ENCODE peak calls at places on chromosomes 5 and 9, in seven cellular contexts. U, D, C, Y, K, S and V are unnamed samples.

GRCh38 chr5:73434461-73434860 is 14.1 kb downstream of the FOXD1 start:
- DNase-seq in U (no peak), D (no peak), C (no peak), Y (no peak), K (no peak), S (no peak), V (no peak)

GRCh38 chr9:128419061-128419925 is 1.4 kb upstream of the CERCAM start:
- DNase-seq in U (peak), D (no peak), C (peak), Y (peak), K (no peak), S (no peak), V (no peak)

GRCh38 chr9:4301302-4301701 is 1.4 kb upstream of the GLIS3 start:
- DNase-seq in U (no peak), D (no peak), C (no peak), Y (peak), K (no peak), S (no peak), V (no peak)

GRCh38 chr9:116149844-116150243 is 3.7 kb upstream of the PAPPA start:
- DNase-seq in U (peak), D (no peak), C (peak), Y (peak), K (no peak), S (peak), V (no peak)

GRCh38 chr5:9467199-9468069 is 78.4 kb downstream of the SEMA5A start:
- DNase-seq in U (peak), D (peak), C (no peak), Y (no peak), K (no peak), S (no peak), V (peak)

GRCh38 chr9:97808972-97809371 is 44.1 kb upstream of the FOXE1 start:
- DNase-seq in U (no peak), D (no peak), C (no peak), Y (no peak), K (no peak), S (no peak), V (no peak)

GRCh38 chr5:111562566-111562965 is 50.2 kb upstream of the STARD4 start:
- DNase-seq in U (no peak), D (no peak), C (no peak), Y (no peak), K (no peak), S (no peak), V (no peak)

GRCh38 chr5:7849531-7850240 is 1.2 kb downstream of the CFAP90 start:
- DNase-seq in U (no peak), D (peak), C (peak), Y (no peak), K (no peak), S (peak), V (no peak)

GRCh38 chr9:2662496-2662895 is 40.9 kb downstream of the VLDLR start:
- DNase-seq in U (no peak), D (no peak), C (peak), Y (peak), K (no peak), S (no peak), V (no peak)

GRCh38 chr9:97848582-97849237 is 4.3 kb upstream of the FOXE1 start:
- DNase-seq in U (no peak), D (peak), C (peak), Y (no peak), K (no peak), S (no peak), V (no peak)

GRCh38 chr5:128455861-128456361 is 82.1 kb downstream of the FBN2 start:
- DNase-seq in U (no peak), D (no peak), C (peak), Y (no peak), K (no peak), S (no peak), V (no peak)

GRCh38 chr9:134419684-134420076 is 93.4 kb downstream of the RXRA start:
- DNase-seq in U (no peak), D (no peak), C (peak), Y (no peak), K (no peak), S (no peak), V (no peak)

GRCh38 chr5:157072508-157072907 is 13.6 kb upstream of the HAVCR1 start:
- DNase-seq in U (no peak), D (no peak), C (no peak), Y (no peak), K (no peak), S (no peak), V (no peak)

GRCh38 chr9:92600742-92601261 is 65.0 kb upstream of the ECM2 start:
- DNase-seq in U (no peak), D (no peak), C (no peak), Y (peak), K (no peak), S (no peak), V (no peak)

GRCh38 chr5:38008198-38008597 is 168.4 kb upstream of the GDNF start:
- DNase-seq in U (no peak), D (no peak), C (no peak), Y (peak), K (no peak), S (no peak), V (no peak)

GRCh38 chr9:117679425-117679824 is 24.8 kb upstream of the TLR4 start:
- DNase-seq in U (no peak), D (no peak), C (no peak), Y (no peak), K (no peak), S (no peak), V (no peak)

GRCh38 chr9:88682431-88682831 is 147.5 kb downstream of the NXNL2 start:
- DNase-seq in U (peak), D (no peak), C (no peak), Y (no peak), K (no peak), S (no peak), V (no peak)

GRCh38 chr5:170302729-170303501 is 5.3 kb upstream of the LCP2 start:
- DNase-seq in U (peak), D (peak), C (no peak), Y (peak), K (peak), S (no peak), V (no peak)

GRCh38 chr5:35430381-35431162 is 187.1 kb upstream of the SPEF2 start:
- DNase-seq in U (no peak), D (no peak), C (no peak), Y (no peak), K (no peak), S (no peak), V (no peak)

GRCh38 chr5:9034671-9035070 is 511.2 kb downstream of the SEMA5A start:
- DNase-seq in U (no peak), D (no peak), C (no peak), Y (peak), K (no peak), S (no peak), V (no peak)

GRCh38 chr5:33984671-33985124 is at the start of gene SLC45A2:
- DNase-seq in U (no peak), D (no peak), C (no peak), Y (peak), K (no peak), S (no peak), V (no peak)

GRCh38 chr5:181223041-181223728 is at the start of gene TRIM41:
- DNase-seq in U (peak), D (peak), C (peak), Y (peak), K (peak), S (peak), V (peak)
- TF ChIP-seq CTCF in U (no peak), D (no peak), C (no peak), Y (peak), K (no peak), S (peak), V (peak)

DNA sequence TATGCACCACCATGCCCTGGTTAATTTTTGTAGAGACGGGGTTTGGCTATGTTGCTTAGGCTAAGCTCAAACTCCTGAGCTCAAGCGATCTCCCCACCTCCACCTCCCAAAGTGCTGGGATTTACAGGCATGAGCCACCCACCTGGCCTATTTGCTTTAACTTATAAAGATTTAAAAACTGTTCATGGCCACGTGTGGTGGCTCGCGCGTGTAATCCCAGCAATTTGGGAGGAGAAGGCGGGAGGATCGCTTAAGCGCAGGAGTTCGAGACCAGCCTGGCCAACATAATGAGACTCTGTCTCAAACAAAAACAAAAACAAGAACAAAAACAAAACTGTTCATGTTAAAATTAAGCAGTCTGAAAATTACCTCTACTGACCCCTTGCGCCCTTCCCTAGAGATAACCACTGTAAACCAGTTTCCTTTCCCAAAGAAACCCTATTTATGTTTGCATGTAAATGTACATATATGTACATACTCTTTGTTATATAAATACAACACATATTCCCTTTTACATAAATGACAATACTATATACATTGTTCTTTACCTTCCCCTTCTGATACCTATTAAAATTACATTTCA is 1.5 kb downstream of the AK6 start:
- DNase-seq in U (no peak), D (no peak), C (no peak), Y (no peak), K (no peak), S (no peak), V (no peak)
- TF ChIP-seq CTCF in U (no peak), D (no peak), C (no peak), Y (no peak), K (no peak), S (no peak), V (no peak)

DNA sequence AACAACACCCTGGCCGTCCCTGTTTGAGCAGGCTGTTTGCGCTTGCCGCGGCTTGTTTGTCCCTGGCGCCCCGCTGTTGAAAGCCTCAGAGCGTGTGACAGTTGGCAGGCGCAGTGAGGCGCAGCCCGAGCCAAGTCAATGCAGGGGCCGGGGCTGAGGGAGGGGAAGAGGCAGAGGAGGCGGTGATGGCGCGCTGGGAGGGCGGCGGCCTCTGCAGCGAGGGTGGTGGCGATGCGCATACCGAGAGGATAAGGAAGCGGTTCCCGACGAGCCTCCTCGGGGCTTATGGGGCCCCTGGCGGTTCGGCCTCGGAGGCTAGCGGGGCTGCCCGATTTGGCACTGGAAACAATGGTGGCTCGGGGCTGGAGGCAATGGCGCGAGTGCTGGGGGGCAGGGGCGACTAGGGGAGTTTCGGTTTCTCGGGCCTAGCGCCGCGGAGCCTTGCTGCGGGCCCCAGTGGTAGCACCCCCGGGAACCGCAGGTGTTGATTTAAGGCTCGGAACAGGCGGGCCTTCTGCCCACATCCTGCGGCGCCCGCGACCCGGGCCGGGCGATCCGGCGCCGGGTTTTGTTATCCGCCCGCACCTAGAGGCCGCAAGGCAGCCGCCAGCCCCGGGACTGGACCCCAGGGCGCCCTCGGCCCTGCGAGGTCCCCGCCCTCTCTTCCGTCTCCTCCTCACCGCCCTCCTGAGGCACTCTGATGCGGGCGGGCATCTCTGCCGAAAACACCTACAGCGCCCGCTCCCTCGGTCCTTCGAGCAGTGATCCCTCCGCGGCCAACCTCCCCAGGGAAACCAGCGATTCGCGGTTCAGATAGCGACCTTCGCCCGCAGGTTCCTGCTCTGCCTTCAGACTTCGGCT is 955 bp upstream of the LNPEP start:
- DNase-seq in U (peak), D (peak), C (peak), Y (peak), K (peak), S (peak), V (peak)
- TF ChIP-seq CTCF in U (no peak), D (no peak), C (no peak), Y (no peak), K (no peak), S (no peak), V (no peak)

DNA sequence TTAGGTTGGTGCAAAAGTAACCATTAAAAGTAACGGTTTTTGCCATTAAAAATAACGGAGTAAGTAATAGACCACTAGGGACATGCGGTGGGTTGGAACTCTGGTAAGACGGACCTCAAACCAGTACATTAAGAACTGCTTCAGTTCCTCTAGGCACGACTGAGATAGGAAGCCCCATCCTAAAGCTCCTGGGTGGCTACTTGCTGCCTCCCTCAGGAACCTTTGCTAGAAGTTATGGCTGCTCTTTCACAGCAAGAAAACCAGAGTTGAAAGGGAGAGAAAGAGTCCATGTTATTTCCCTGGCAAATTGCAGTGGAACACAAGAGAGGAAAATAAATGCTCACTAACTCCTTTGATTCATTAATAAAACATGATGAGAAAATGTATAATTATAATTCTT is 47.6 kb downstream of the MCTP1 start:
- DNase-seq in U (no peak), D (no peak), C (no peak), Y (peak), K (no peak), S (no peak), V (no peak)
- TF ChIP-seq CTCF in U (no peak), D (no peak), C (no peak), Y (peak), K (no peak), S (no peak), V (no peak)

GRCh38 chr9:17531642-17532254 is 47.1 kb upstream of the SH3GL2 start:
- DNase-seq in U (peak), D (no peak), C (peak), Y (peak), K (no peak), S (peak), V (no peak)
- TF ChIP-seq CTCF in U (peak), D (peak), C (peak), Y (peak), K (peak), S (peak), V (peak)

GRCh38 chr5:150510460-150511263 is 2.7 kb downstream of the NDST1 start:
- DNase-seq in U (no peak), D (peak), C (no peak), Y (no peak), K (peak), S (no peak), V (no peak)
- TF ChIP-seq CTCF in U (no peak), D (no peak), C (no peak), Y (no peak), K (no peak), S (no peak), V (no peak)

GRCh38 chr5:149002761-149003689 is 59.8 kb downstream of the SH3TC2 start:
- DNase-seq in U (no peak), D (no peak), C (no peak), Y (peak), K (no peak), S (no peak), V (no peak)
- TF ChIP-seq CTCF in U (no peak), D (no peak), C (no peak), Y (no peak), K (no peak), S (no peak), V (no peak)

GRCh38 chr9:138021251-138022056 is 143.9 kb downstream of the CACNA1B start:
- DNase-seq in U (no peak), D (peak), C (no peak), Y (no peak), K (no peak), S (no peak), V (peak)

GRCh38 chr9:138022756-138023393 is 145.3 kb downstream of the CACNA1B start:
- DNase-seq in U (no peak), D (peak), C (peak), Y (no peak), K (no peak), S (no peak), V (peak)

GRCh38 chr9:138020120-138020794 is 142.7 kb downstream of the CACNA1B start:
- DNase-seq in U (no peak), D (peak), C (no peak), Y (no peak), K (no peak), S (no peak), V (no peak)

GRCh38 chr9:138022121-138022741 is 144.6 kb downstream of the CACNA1B start:
- DNase-seq in U (no peak), D (peak), C (peak), Y (peak), K (no peak), S (no peak), V (peak)

GRCh38 chr9:138020795-138021182 is 143.2 kb downstream of the CACNA1B start:
- DNase-seq in U (no peak), D (no peak), C (no peak), Y (no peak), K (no peak), S (no peak), V (no peak)
- TF ChIP-seq CTCF in U (no peak), D (no peak), C (no peak), Y (no peak), K (no peak), S (no peak), V (no peak)

GRCh38 chr5:155699385-155699784 is 627.6 kb upstream of the SGCD start:
- DNase-seq in U (no peak), D (no peak), C (peak), Y (no peak), K (no peak), S (no peak), V (no peak)

GRCh38 chr5:155697236-155697635 is 629.7 kb upstream of the SGCD start:
- DNase-seq in U (no peak), D (no peak), C (no peak), Y (no peak), K (no peak), S (no peak), V (no peak)

GRCh38 chr5:155700333-155700732 is 626.6 kb upstream of the SGCD start:
- DNase-seq in U (no peak), D (no peak), C (peak), Y (no peak), K (no peak), S (no peak), V (no peak)
- TF ChIP-seq CTCF in U (no peak), D (no peak), C (peak), Y (no peak), K (no peak), S (no peak), V (no peak)

DNA sequence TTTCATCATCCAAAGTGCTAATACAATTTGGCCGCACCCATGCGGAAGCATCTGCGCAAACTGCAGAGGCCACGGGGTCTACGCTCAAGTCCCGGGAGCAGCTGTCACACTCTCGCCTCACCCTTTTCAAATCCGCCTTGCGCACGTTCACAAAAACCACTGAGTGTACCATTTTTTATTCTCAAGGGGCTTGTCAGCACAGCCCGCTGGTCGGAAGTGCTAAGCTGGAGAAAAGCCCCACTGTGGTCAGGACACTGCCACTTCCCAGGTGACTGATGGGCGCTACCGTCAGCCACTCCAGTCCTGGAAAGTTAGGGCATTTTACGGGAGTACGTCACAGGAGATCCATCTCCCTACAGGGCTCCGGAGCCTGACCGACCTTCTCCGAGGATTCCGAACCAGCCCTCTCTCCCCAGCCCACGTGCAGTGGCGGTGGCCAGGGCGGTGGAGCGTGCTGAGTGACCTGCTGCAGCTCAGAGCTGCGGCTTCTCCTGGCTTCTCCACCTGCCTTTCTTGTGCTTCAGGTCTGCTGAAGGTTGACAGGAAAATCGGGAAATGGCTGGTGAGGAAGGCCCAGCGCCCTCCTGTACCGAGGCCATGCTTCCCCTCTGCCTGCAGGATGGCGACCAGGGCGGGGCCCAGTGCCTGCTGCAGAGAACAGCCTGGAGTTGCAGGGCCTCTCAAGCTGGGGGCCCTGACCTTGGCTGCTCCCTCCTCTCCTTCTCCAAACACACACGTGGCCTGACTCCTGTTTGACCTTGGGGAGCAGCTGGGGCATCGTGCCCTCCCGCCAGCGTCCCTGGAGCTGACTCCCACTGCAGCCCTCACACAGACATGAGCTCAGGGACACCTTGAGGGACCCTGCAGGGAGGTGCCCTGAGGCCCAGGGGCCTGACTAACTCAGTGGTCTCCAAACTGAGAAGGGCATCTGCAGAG is 14.3 kb downstream of the RASGEF1C start:
- DNase-seq in U (no peak), D (peak), C (no peak), Y (no peak), K (no peak), S (no peak), V (no peak)
- TF ChIP-seq CTCF in U (no peak), D (no peak), C (no peak), Y (no peak), K (no peak), S (no peak), V (no peak)